ENCODE peak calls at places on chromosomes 1 and 21, in six cellular contexts. S is fibroblast of gingiva; G is ACHN; D is activated gamma-delta T cell treated with anti-CD3 and anti-CD28 coated beads, Interleukin-2, amount 50 U/mL, for 16 hours; N is AG10803; C is HTR-8/SVneo. V is an unnamed sample.

GRCh38 chr21:25809013-25809412 is 74.2 kb downstream of the GABPA start:
- DNase-seq in S (no peak), G (no peak), C (no peak), D (no peak), N (no peak), V (no peak)

GRCh38 chr1:173150795-173151194 is 56.3 kb downstream of the TNFSF4 start:
- DNase-seq in G (no peak), D (no peak), S (no peak), C (no peak), N (no peak), V (no peak)

GRCh38 chr1:9322845-9323244 is 30.2 kb downstream of the SPSB1 start:
- DNase-seq in S (no peak), D (no peak), G (no peak), C (no peak), N (no peak), V (no peak)

GRCh38 chr21:30372139-30372770 is at the start of gene KRTAP13-2:
- DNase-seq in S (no peak), C (no peak), G (no peak), D (no peak), N (no peak), V (no peak)

GRCh38 chr1:29688477-29689365 is 452.4 kb downstream of the PTPRU start:
- DNase-seq in C (peak; percentile 64), N (peak; percentile 74), S (peak; percentile 13), G (no peak), D (no peak), V (no peak)

GRCh38 chr21:38857152-38857825 is 51.6 kb downstream of the ETS2 start:
- DNase-seq in G (no peak), S (no peak), C (no peak), D (no peak), N (no peak), V (no peak)

GRCh38 chr21:33939224-33939623 is 23.6 kb upstream of the ATP5PO start:
- DNase-seq in D (no peak), C (no peak), G (no peak), N (no peak), S (no peak), V (no peak)

GRCh38 chr1:187244623-187245022 is 415.9 kb downstream of the PLA2G4A start:
- DNase-seq in G (no peak), S (no peak), D (no peak), C (peak; percentile 5), N (no peak), V (no peak)

GRCh38 chr21:45995686-45996179 is 14.2 kb downstream of the COL6A1 start:
- DNase-seq in N (no peak), G (no peak), S (no peak), C (no peak), D (no peak), V (peak; percentile 19)

GRCh38 chr1:109823543-109824348 is 60.0 kb upstream of the EPS8L3 start:
- DNase-seq in C (no peak), D (no peak), G (peak; percentile 25), S (peak; percentile 74), N (peak; percentile 61), V (peak; percentile 68)

GRCh38 chr21:40051801-40052200 is 184.6 kb downstream of the PCP4 start:
- DNase-seq in S (no peak), D (no peak), C (no peak), N (no peak), G (no peak), V (no peak)

GRCh38 chr1:162310337-162310736 is 66.3 kb downstream of the SPATA46 start:
- DNase-seq in N (no peak), S (peak; percentile 26), G (no peak), D (no peak), C (no peak), V (peak; percentile 21)

GRCh38 chr1:44288883-44289282 is 66.2 kb downstream of the ERI3 start:
- DNase-seq in D (no peak), N (no peak), G (no peak), C (no peak), S (no peak), V (no peak)

GRCh38 chr1:210815641-210816040 is 318.3 kb downstream of the KCNH1 start:
- DNase-seq in G (no peak), D (no peak), S (no peak), N (no peak), C (no peak), V (no peak)

GRCh38 chr1:81635816-81636215 is 164.9 kb upstream of the ADGRL2 start:
- DNase-seq in N (no peak), S (no peak), C (no peak), G (no peak), D (no peak), V (no peak)

GRCh38 chr1:215643592-215644321 is 76.7 kb downstream of the KCTD3 start:
- DNase-seq in N (no peak), D (no peak), G (no peak), C (no peak), S (no peak), V (no peak)

GRCh38 chr1:199522936-199523335 is 504.6 kb upstream of the NR5A2 start:
- DNase-seq in D (no peak), C (no peak), G (no peak), S (peak; percentile 26), N (peak; percentile 44), V (no peak)

GRCh38 chr21:31557956-31558838 is 101.3 kb upstream of the SOD1 start:
- DNase-seq in G (no peak), N (no peak), S (no peak), D (peak; percentile 7), C (peak; percentile 38), V (no peak)

GRCh38 chr1:6033986-6034749 is 11.5 kb upstream of the KCNAB2 start:
- DNase-seq in G (peak; percentile 51), N (no peak), D (no peak), S (no peak), C (peak; percentile 28), V (no peak)

GRCh38 chr1:218294531-218294930 is 9.4 kb downstream of the RRP15 start:
- DNase-seq in N (peak; percentile 60), D (no peak), S (no peak), C (no peak), G (no peak), V (no peak)

GRCh38 chr1:27301582-27302199 is 20.3 kb upstream of the TMEM222 start:
- DNase-seq in C (no peak), D (no peak), N (no peak), S (no peak), G (no peak), V (no peak)

GRCh38 chr1:56374026-56374974 is 205.1 kb downstream of the PLPP3 start:
- DNase-seq in N (peak; percentile 46), D (no peak), G (no peak), C (no peak), S (no peak), V (no peak)

GRCh38 chr1:111141245-111141644 is 1.2 kb downstream of the CEPT1 start:
- DNase-seq in G (no peak), C (no peak), D (no peak), N (no peak), S (no peak), V (no peak)

GRCh38 chr1:23116921-23117699 is 51.5 kb downstream of the LUZP1 start:
- DNase-seq in D (no peak), N (no peak), S (no peak), C (no peak), G (no peak), V (no peak)

GRCh38 chr1:112537451-112537850 is 28.7 kb downstream of the WNT2B start:
- DNase-seq in S (no peak), G (no peak), C (no peak), N (no peak), D (no peak), V (no peak)

GRCh38 chr1:156748670-156749428 is 2.6 kb downstream of the HDGF start:
- DNase-seq in G (peak; percentile 77), N (peak; percentile 57), D (no peak), S (peak; percentile 62), C (no peak), V (peak; percentile 71)

GRCh38 chr1:20184997-20185833 is 681 bp upstream of the UBXN10 start:
- DNase-seq in C (no peak), G (no peak), D (peak; percentile 45), S (no peak), N (no peak), V (no peak)

GRCh38 chr1:117359560-117360289 is 7.5 kb upstream of the MAN1A2 start:
- DNase-seq in D (no peak), G (no peak), N (no peak), C (no peak), S (no peak), V (no peak)

GRCh38 chr1:48059289-48059688 is 62.1 kb upstream of the TRABD2B start:
- DNase-seq in D (no peak), G (no peak), S (no peak), C (no peak), N (no peak), V (no peak)

GRCh38 chr1:22831729-22832413 is 121.2 kb downstream of the EPHB2 start:
- DNase-seq in G (peak; percentile 91), S (peak; percentile 75), D (no peak), N (peak; percentile 81), C (peak; percentile 76), V (peak; percentile 84)

GRCh38 chr1:226420328-226420727 is 12.4 kb upstream of the PARP1 start:
- DNase-seq in N (no peak), C (no peak), S (no peak), D (no peak), G (no peak), V (no peak)

V was measured in Caki2.